ENCODE peak calls at places on chromosome 4, in ten cellular contexts. D is glutamatergic neuron, M is GM12864, P is tibial artery, R is AG09319, E is HFF-Myc, S is lower leg skin, Q is progenitor cell of endocrine pancreas, Z is A673, A is BJ. H is an unnamed sample.

GRCh38 chr4:89509708-89510269 is 202.2 kb upstream of the GPRIN3 start:
- DNase-seq in D (no peak), M (peak; percentile 49), P (no peak), R (peak; percentile 94), E (no peak), S (no peak), Q (no peak), Z (no peak), A (peak; percentile 74), H (no peak)

GRCh38 chr4:85603437-85604336 is 128.7 kb downstream of the ARHGAP24 start:
- DNase-seq in D (no peak), M (no peak), P (no peak), R (no peak), E (peak; percentile 45), S (no peak), Q (no peak), Z (peak; percentile 64), A (peak; percentile 16), H (no peak)

GRCh38 chr4:105943234-105943633 is 48.0 kb downstream of the NPNT start:
- DNase-seq in D (no peak), M (no peak), P (no peak), R (no peak), E (no peak), S (no peak), Q (no peak), Z (no peak), A (no peak), H (no peak)

GRCh38 chr4:25896782-25897539 is 17.1 kb upstream of the SMIM20 start:
- DNase-seq in D (no peak), M (no peak), P (no peak), R (no peak), E (no peak), S (no peak), Q (no peak), Z (no peak), A (no peak), H (no peak)

GRCh38 chr4:7778524-7779193 is 161.0 kb downstream of the AFAP1 start:
- DNase-seq in D (no peak), M (no peak), P (no peak), R (no peak), E (no peak), S (no peak), Q (no peak), Z (no peak), A (no peak), H (no peak)

GRCh38 chr4:39305902-39306677 is 60.1 kb downstream of the RFC1 start:
- DNase-seq in D (no peak), M (no peak), P (no peak), R (no peak), E (no peak), S (no peak), Q (no peak), Z (peak; percentile 22), A (no peak), H (no peak)

GRCh38 chr4:139815646-139816601 is 150.3 kb downstream of the MGST2 start:
- DNase-seq in D (peak; percentile 87), M (no peak), P (peak; percentile 71), R (peak; percentile 20), E (peak; percentile 36), S (peak; percentile 56), Q (peak; percentile 15), Z (peak; percentile 24), A (peak; percentile 56), H (no peak)

GRCh38 chr4:187236491-187236890 is 512.8 kb upstream of the FAT1 start:
- DNase-seq in D (no peak), M (no peak), P (no peak), R (no peak), E (peak; percentile 92), S (no peak), Q (no peak), Z (peak; percentile 4), A (peak; percentile 71), H (no peak)

GRCh38 chr4:38109370-38109769 is 149.2 kb downstream of the PTTG2 start:
- DNase-seq in D (no peak), M (no peak), P (no peak), R (no peak), E (no peak), S (no peak), Q (no peak), Z (no peak), A (no peak), H (no peak)

GRCh38 chr4:129926936-129927335 is 831.0 kb downstream of the C4orf33 start:
- DNase-seq in D (no peak), M (no peak), P (no peak), R (no peak), E (no peak), S (no peak), Q (no peak), Z (peak; percentile 52), A (no peak), H (no peak)

GRCh38 chr4:926538-926937 is 5.6 kb downstream of the GAK start:
- DNase-seq in D (peak; percentile 70), M (no peak), P (no peak), R (no peak), E (no peak), S (no peak), Q (no peak), Z (no peak), A (no peak), H (no peak)

GRCh38 chr4:183438458-183439113 is 5.8 kb upstream of the CDKN2AIP start:
- DNase-seq in D (no peak), M (no peak), P (no peak), R (no peak), E (peak; percentile 70), S (no peak), Q (no peak), Z (no peak), A (peak; percentile 46), H (no peak)

GRCh38 chr4:183200453-183200852 is 101.4 kb downstream of the WWC2 start:
- DNase-seq in D (no peak), M (no peak), P (peak; percentile 29), R (peak; percentile 65), E (peak; percentile 50), S (no peak), Q (no peak), Z (peak; percentile 96), A (peak; percentile 38), H (no peak)

GRCh38 chr4:184795214-184795844 is 30.4 kb downstream of the ACSL1 start:
- DNase-seq in D (no peak), M (no peak), P (no peak), R (no peak), E (no peak), S (no peak), Q (no peak), Z (no peak), A (no peak), H (no peak)

GRCh38 chr4:87073187-87073569 is 138.4 kb downstream of the AFF1 start:
- DNase-seq in D (no peak), M (no peak), P (no peak), R (no peak), E (no peak), S (no peak), Q (no peak), Z (no peak), A (no peak), H (no peak)

GRCh38 chr4:98516042-98516440 is 142.4 kb downstream of the TSPAN5 start:
- DNase-seq in D (no peak), M (no peak), P (no peak), R (no peak), E (peak; percentile 69), S (no peak), Q (no peak), Z (no peak), A (peak; percentile 36), H (no peak)

GRCh38 chr4:24775750-24776149 is 19.6 kb upstream of the SOD3 start:
- DNase-seq in D (no peak), M (no peak), P (no peak), R (no peak), E (no peak), S (no peak), Q (no peak), Z (no peak), A (no peak), H (no peak)
- TF ChIP-seq CTCF in D (no peak), M (no peak), P (no peak), R (no peak), E (no peak), S (no peak), Q (no peak), Z (no peak), A (no peak), H (no peak)

DNA sequence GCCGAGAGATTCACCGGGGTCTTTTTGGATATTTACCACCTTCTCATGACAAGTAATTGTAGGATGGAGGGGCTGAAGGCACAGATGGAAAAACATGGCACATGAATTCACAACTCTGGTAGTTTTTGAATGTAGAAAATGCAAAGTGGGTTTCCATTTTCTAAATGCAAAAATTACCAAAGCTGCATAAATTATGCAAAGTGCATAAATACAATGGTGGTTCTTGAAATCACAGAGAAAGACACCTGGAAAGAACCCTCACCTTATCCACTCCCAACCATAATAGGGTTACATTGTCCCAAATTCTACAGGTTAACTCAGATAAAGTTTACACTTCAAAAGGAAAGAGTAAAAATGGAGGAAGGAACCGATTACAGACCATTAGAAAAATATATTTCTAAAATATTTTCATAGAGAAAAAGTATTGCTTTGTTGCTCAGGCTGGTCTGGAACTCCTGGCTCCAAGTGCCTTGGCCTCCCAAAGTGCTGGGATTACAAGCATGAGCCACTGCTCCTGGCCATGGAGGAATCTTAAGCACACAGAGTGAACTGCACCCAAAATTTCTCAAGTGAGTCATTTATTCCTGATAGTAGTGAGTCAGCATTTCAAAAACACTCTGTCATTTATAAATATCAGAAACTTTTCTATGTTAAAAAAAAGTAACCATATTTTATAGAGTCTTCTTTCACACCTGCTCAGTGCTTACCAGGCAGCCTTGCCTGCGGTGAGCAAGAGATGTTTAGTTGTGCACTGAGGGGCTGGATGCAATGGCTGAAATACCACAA is 101.4 kb downstream of the FIP1L1 start:
- DNase-seq in D (no peak), M (no peak), P (no peak), R (peak; percentile 57), E (peak; percentile 65), S (no peak), Q (no peak), Z (no peak), A (peak; percentile 71), H (no peak)
- TF ChIP-seq CTCF in D (no peak), M (no peak), P (no peak), R (no peak), E (no peak), S (no peak), Q (no peak), Z (no peak), A (no peak), H (no peak)

GRCh38 chr4:43682551-43682950 is 766.1 kb downstream of the KCTD8 start:
- DNase-seq in D (no peak), M (no peak), P (no peak), R (no peak), E (no peak), S (no peak), Q (no peak), Z (no peak), A (no peak), H (no peak)
- TF ChIP-seq CTCF in D (no peak), M (no peak), P (no peak), R (no peak), E (no peak), S (no peak), Q (no peak), Z (no peak), A (no peak), H (no peak)

GRCh38 chr4:103853627-103854026 is 133.8 kb upstream of the TACR3 start:
- DNase-seq in D (no peak), M (no peak), P (no peak), R (no peak), E (no peak), S (no peak), Q (no peak), Z (no peak), A (no peak), H (no peak)
- TF ChIP-seq CTCF in D (no peak), M (no peak), P (no peak), R (no peak), E (no peak), S (no peak), Q (no peak), Z (no peak), A (no peak), H (no peak)

H was measured in activated B cell treated with CpG ODN at 0.5 μM for 24 hours.